ENCODE peak calls at places on chromosome 14, in ten cellular contexts. V, U, N, L, Q, W, Z, P, O and D are unnamed samples.
A peak's percentile ranks its signal among the peaks of the same experiment; 100 is the strongest.

GRCh38 chr14:75944607-75945241 is 37.1 kb downstream of the TGFB3 start:
- DNase-seq in V (no peak), U (no peak), N (no peak), L (no peak), Q (no peak), W (no peak), Z (no peak), P (no peak), O (no peak), D (no peak)

GRCh38 chr14:30638926-30639325 is 16.8 kb downstream of the SCFD1 start:
- DNase-seq in V (no peak), U (no peak), N (peak; percentile 49), L (no peak), Q (no peak), W (no peak), Z (no peak), P (no peak), O (no peak), D (no peak)

GRCh38 chr14:52706724-52707706 is at the start of gene PSMC6:
- DNase-seq in V (peak; percentile 82), U (peak; percentile 97), N (peak; percentile 95), L (peak; percentile 64), Q (peak; percentile 97), W (peak; percentile 92), Z (peak; percentile 72), P (peak; percentile 96), O (peak; percentile 96), D (peak; percentile 77)

GRCh38 chr14:92613008-92613658 is 99.6 kb downstream of the RIN3 start:
- DNase-seq in V (no peak), U (peak; percentile 87), N (peak; percentile 49), L (no peak), Q (no peak), W (peak; percentile 64), Z (no peak), P (peak; percentile 26), O (peak; percentile 71), D (peak; percentile 66)

GRCh38 chr14:89307409-89307808 is 109.6 kb downstream of the FOXN3 start:
- DNase-seq in V (no peak), U (no peak), N (no peak), L (no peak), Q (no peak), W (no peak), Z (no peak), P (no peak), O (no peak), D (no peak)

GRCh38 chr14:34596891-34597290 is 33.1 kb downstream of the SNX6 start:
- DNase-seq in V (no peak), U (no peak), N (no peak), L (no peak), Q (no peak), W (no peak), Z (no peak), P (no peak), O (no peak), D (no peak)

GRCh38 chr14:33237102-33237501 is 298.4 kb downstream of the NPAS3 start:
- DNase-seq in V (no peak), U (no peak), N (no peak), L (no peak), Q (no peak), W (no peak), Z (no peak), P (no peak), O (no peak), D (no peak)

GRCh38 chr14:22849212-22849819 is 12.9 kb downstream of the MMP14 start:
- DNase-seq in V (no peak), U (no peak), N (no peak), L (no peak), Q (peak; percentile 80), W (no peak), Z (no peak), P (no peak), O (peak; percentile 9), D (no peak)

GRCh38 chr14:78455896-78456435 is 285.8 kb downstream of the NRXN3 start:
- DNase-seq in V (no peak), U (no peak), N (no peak), L (no peak), Q (no peak), W (no peak), Z (no peak), P (no peak), O (no peak), D (no peak)

GRCh38 chr14:80211143-80212024 is at the start of gene DIO2:
- DNase-seq in V (no peak), U (no peak), N (no peak), L (peak; percentile 20), Q (peak; percentile 60), W (no peak), Z (no peak), P (peak; percentile 0), O (no peak), D (no peak)

GRCh38 chr14:24052656-24053547 is 1.1 kb downstream of the CARMIL3 start:
- DNase-seq in V (no peak), U (peak; percentile 75), N (peak; percentile 27), L (no peak), Q (no peak), W (no peak), Z (no peak), P (no peak), O (no peak), D (no peak)

GRCh38 chr14:45251912-45252311 is 1.1 kb downstream of the MIS18BP1 start:
- DNase-seq in V (peak; percentile 24), U (no peak), N (peak; percentile 44), L (no peak), Q (no peak), W (peak; percentile 25), Z (no peak), P (peak; percentile 48), O (no peak), D (peak; percentile 59)

GRCh38 chr14:71319646-71320045 is 412.4 kb downstream of the PCNX1 start:
- DNase-seq in V (no peak), U (peak; percentile 7), N (no peak), L (no peak), Q (no peak), W (no peak), Z (no peak), P (peak; percentile 37), O (peak; percentile 39), D (no peak)

GRCh38 chr14:67623114-67623513 is 3.4 kb downstream of the ARG2 start:
- DNase-seq in V (no peak), U (peak; percentile 54), N (peak; percentile 79), L (no peak), Q (no peak), W (peak; percentile 13), Z (no peak), P (no peak), O (no peak), D (no peak)

GRCh38 chr14:21642683-21643082 is 7.9 kb upstream of the OR10G2 start:
- DNase-seq in V (no peak), U (no peak), N (no peak), L (no peak), Q (no peak), W (no peak), Z (no peak), P (no peak), O (no peak), D (no peak)

GRCh38 chr14:25041898-25042297 is 8.0 kb downstream of the STXBP6 start:
- DNase-seq in V (no peak), U (no peak), N (no peak), L (no peak), Q (no peak), W (no peak), Z (no peak), P (peak; percentile 48), O (no peak), D (no peak)

GRCh38 chr14:94970937-94971730 is 186.2 kb downstream of the DICER1 start:
- DNase-seq in V (no peak), U (no peak), N (no peak), L (no peak), Q (no peak), W (no peak), Z (no peak), P (no peak), O (no peak), D (no peak)

GRCh38 chr14:21192447-21192822 is 36.6 kb upstream of the OR5AU1 start:
- DNase-seq in V (no peak), U (no peak), N (no peak), L (no peak), Q (no peak), W (no peak), Z (no peak), P (no peak), O (no peak), D (no peak)

GRCh38 chr14:76664790-76665189 is 96.5 kb upstream of the VASH1 start:
- DNase-seq in V (no peak), U (no peak), N (no peak), L (no peak), Q (no peak), W (no peak), Z (no peak), P (no peak), O (no peak), D (no peak)

GRCh38 chr14:23052182-23052623 is 5.1 kb downstream of the CDH24 start:
- DNase-seq in V (no peak), U (no peak), N (no peak), L (no peak), Q (peak; percentile 50), W (no peak), Z (no peak), P (no peak), O (no peak), D (no peak)

GRCh38 chr14:89041245-89041585 is 216.8 kb downstream of the TTC8 start:
- DNase-seq in V (no peak), U (peak; percentile 12), N (no peak), L (no peak), Q (no peak), W (no peak), Z (no peak), P (peak; percentile 95), O (no peak), D (no peak)

GRCh38 chr14:106129274-106129673 is 602.9 kb downstream of the TMEM121 start:
- DNase-seq in V (no peak), U (peak; percentile 68), N (no peak), L (no peak), Q (no peak), W (no peak), Z (no peak), P (no peak), O (no peak), D (no peak)

GRCh38 chr14:91417134-91417982 is at the start of gene CCDC88C:
- DNase-seq in V (peak; percentile 69), U (peak; percentile 78), N (peak; percentile 77), L (no peak), Q (peak; percentile 65), W (peak; percentile 85), Z (no peak), P (peak; percentile 80), O (peak; percentile 73), D (peak; percentile 81)

GRCh38 chr14:94342334-94342934 is 19.3 kb upstream of the SERPINA6 start:
- DNase-seq in V (no peak), U (peak; percentile 59), N (peak; percentile 100), L (no peak), Q (peak; percentile 76), W (no peak), Z (peak; percentile 87), P (peak; percentile 98), O (no peak), D (no peak)

GRCh38 chr14:60089201-60089600 is 2.5 kb upstream of the PCNX4 start:
- DNase-seq in V (no peak), U (no peak), N (no peak), L (no peak), Q (no peak), W (no peak), Z (no peak), P (no peak), O (no peak), D (no peak)

GRCh38 chr14:100302616-100303015 is 3.6 kb downstream of the SLC25A29 start:
- DNase-seq in V (no peak), U (no peak), N (no peak), L (no peak), Q (no peak), W (no peak), Z (no peak), P (no peak), O (no peak), D (no peak)

GRCh38 chr14:38973083-38973700 is 129.8 kb downstream of the SEC23A start:
- DNase-seq in V (no peak), U (no peak), N (no peak), L (no peak), Q (no peak), W (no peak), Z (no peak), P (no peak), O (no peak), D (no peak)

GRCh38 chr14:81991998-81992397 is 458.3 kb upstream of the SEL1L start:
- DNase-seq in V (no peak), U (no peak), N (peak; percentile 13), L (no peak), Q (no peak), W (no peak), Z (no peak), P (no peak), O (no peak), D (no peak)